ENCODE peak calls at places on chromosomes 5 and 9, in five cellular contexts. B is lung, U is stomach, E is lower lobe of right lung, T is sigmoid colon. X is an unnamed sample. For H3K36me3 and H3K4me1, the result is how much of the 10 kb centered on the place peaks cover.

GRCh38 chr9:35909687-35910612 is 660 bp downstream of the SPAAR start:
- DNase-seq in B (peak), U (no peak), E (no peak), T (no peak), X (no peak)

GRCh38 chr5:58898538-58898937 is 315.7 kb downstream of the RAB3C start:
- DNase-seq in B (no peak), U (no peak), E (no peak), T (no peak), X (no peak)

GRCh38 chr5:56166671-56167070 is 66.5 kb downstream of the ANKRD55 start:
- DNase-seq in B (no peak), U (no peak), E (no peak), T (no peak), X (no peak)

GRCh38 chr5:97229688-97230285 is 46.7 kb upstream of the RIOK2 start:
- DNase-seq in B (no peak), U (no peak), E (no peak), T (no peak), X (no peak)

GRCh38 chr9:128208943-128209695 is 5.9 kb downstream of the DNM1 start:
- DNase-seq in B (no peak), U (no peak), E (no peak), T (no peak), X (no peak)

GRCh38 chr9:71758785-71759184 is 9.5 kb downstream of the CEMIP2 start:
- DNase-seq in B (no peak), U (no peak), E (no peak), T (no peak), X (no peak)

GRCh38 chr5:139131062-139131856 is 66.9 kb downstream of the SIL1 start:
- DNase-seq in B (peak), U (peak), E (no peak), T (peak), X (no peak)

GRCh38 chr5:137648361-137648760 is 87.5 kb downstream of the KLHL3 start:
- DNase-seq in B (no peak), U (no peak), E (no peak), T (no peak), X (no peak)

GRCh38 chr5:407801-408268 is 35.1 kb upstream of the EXOC3 start:
- DNase-seq in B (no peak), U (peak), E (no peak), T (peak), X (no peak)

GRCh38 chr9:6646028-6646636 is 603 bp upstream of the GLDC start:
- DNase-seq in B (no peak), U (no peak), E (no peak), T (no peak), X (no peak)

GRCh38 chr9:8255852-8256251 is 456.3 kb upstream of the DMAC1 start:
- DNase-seq in B (no peak), U (no peak), E (no peak), T (no peak), X (no peak)

GRCh38 chr5:43636076-43636475 is 33.1 kb downstream of the NNT start:
- DNase-seq in B (no peak), U (no peak), E (no peak), T (no peak), X (no peak)

GRCh38 chr5:38009754-38010386 is 170.0 kb upstream of the GDNF start:
- DNase-seq in B (no peak), U (no peak), E (no peak), T (peak), X (no peak)

GRCh38 chr9:31715250-31715649 is 669.2 kb upstream of the ACO1 start:
- DNase-seq in B (peak), U (peak), E (no peak), T (no peak), X (no peak)

GRCh38 chr5:74556631-74557595 is 83.6 kb downstream of the ENC1 start:
- DNase-seq in B (no peak), U (no peak), E (no peak), T (no peak), X (no peak)

GRCh38 chr9:26744362-26744965 is 148.1 kb downstream of the CAAP1 start:
- DNase-seq in B (no peak), U (no peak), E (no peak), T (no peak), X (no peak)

GRCh38 chr5:151198861-151199260 is 25.0 kb downstream of the CCDC69 start:
- DNase-seq in B (no peak), U (no peak), E (no peak), T (no peak), X (peak)

GRCh38 chr9:80146466-80146865 is 574.7 kb downstream of the TLE4 start:
- DNase-seq in B (no peak), U (no peak), E (no peak), T (no peak), X (peak)

GRCh38 chr9:5614985-5615384 is 13.9 kb upstream of the RIC1 start:
- DNase-seq in B (no peak), U (no peak), E (no peak), T (no peak), X (no peak)

DNA sequence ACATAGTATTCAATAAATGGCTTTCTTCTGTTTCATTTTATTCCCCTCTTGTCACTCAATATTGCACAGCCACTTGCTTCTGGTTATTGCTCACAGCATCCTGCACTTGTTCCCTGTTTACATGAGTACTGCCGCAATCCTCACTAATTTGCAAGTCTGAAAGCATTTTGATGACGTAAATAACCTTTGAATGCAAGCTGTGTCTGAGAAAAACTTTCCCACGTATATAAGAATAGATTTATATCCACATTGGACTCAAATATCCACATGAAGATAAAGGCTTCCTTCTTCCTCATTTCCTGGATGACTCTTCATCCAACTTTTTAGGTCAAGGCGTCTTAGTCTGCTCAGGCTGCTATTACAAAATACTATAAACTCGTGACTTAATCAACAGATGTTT is 88.2 kb upstream of the DAP start:
- DNase-seq in B (no peak), U (no peak), E (no peak), T (no peak), X (no peak)
- H3K36me3 ChIP-seq in B (under half), U (under half), E (under half), T (under half), X (under half)

DNA sequence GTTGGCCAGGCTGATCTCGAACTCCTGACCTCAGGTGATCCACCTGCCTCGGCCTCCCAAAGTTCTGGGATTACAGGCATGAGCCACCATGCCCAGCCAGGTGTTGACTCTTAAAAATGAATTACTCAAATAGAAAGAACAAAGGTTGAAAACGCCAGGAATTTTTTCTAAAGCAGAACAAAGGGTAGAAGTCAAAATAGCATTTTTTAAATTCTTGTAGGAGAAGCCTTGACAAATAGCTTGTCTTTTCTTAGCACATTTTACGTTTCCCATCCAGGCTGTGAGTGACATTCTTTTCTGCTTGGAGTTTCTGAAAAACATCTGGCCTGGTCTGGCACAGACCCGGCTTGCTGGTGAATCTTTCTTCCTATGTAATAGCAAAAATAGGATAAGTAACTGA is 169.4 kb upstream of the ZNF462 start:
- DNase-seq in B (no peak), U (no peak), E (no peak), T (no peak), X (no peak)
- H3K4me1 ChIP-seq in B (under half), U (under half), E (under half), T (under half), X (under half)

GRCh38 chr5:154478224-154478565 is at the start of gene HAND1:
- DNase-seq in B (peak), U (peak), E (peak), T (peak), X (peak)
- H3K4me3 ChIP-seq in B (no peak), U (peak), E (peak), T (peak), X (peak)

DNA sequence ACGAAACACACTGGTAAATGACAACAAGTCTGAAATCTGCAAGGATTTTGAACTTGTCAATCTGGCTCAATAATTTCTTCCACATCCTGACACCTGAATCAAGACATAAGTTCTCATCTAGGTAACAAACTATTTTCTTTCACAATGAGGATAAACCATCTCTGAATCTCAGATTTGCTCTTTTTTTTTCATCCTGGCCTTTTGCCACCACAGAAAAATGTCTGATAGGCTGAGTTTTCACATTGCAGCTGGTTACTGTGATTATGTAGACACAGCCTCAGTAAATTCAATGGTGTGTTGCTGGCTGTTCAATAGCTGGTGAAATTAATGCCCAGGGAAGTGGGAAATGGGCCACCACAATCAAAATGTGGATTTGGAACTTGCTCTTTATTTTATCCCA is 2.8 kb upstream of the ADRA1B start:
- DNase-seq in B (no peak), U (no peak), E (no peak), T (no peak), X (no peak)
- H3K36me3 ChIP-seq in B (under half), U (under half), E (under half), T (under half), X (under half)